ENCODE peak calls at places on chromosomes 13 and 19, in nine cellular contexts. H, C, E, Q, P, K, W, I and M are unnamed samples.

GRCh38 chr19:13712767-13713201 is 51.5 kb upstream of the MRI1 start:
- DNase-seq in W (no peak), C (no peak), P (no peak), Q (peak; percentile 68), I (no peak), E (no peak), K (no peak), H (no peak), M (no peak)

GRCh38 chr13:99227331-99227900 is 26.8 kb downstream of the UBAC2 start:
- DNase-seq in E (no peak), W (peak; percentile 5), C (no peak), H (no peak), K (no peak), I (no peak), P (no peak), Q (no peak), M (no peak)

GRCh38 chr13:79393564-79394249 is 12.3 kb downstream of the RBM26 start:
- DNase-seq in Q (no peak), P (no peak), W (peak; percentile 58), E (no peak), I (no peak), H (peak; percentile 7), C (no peak), K (peak; percentile 15), M (peak; percentile 45)

GRCh38 chr13:62626771-62627170 is 1211.1 kb upstream of the PCDH20 start:
- DNase-seq in Q (peak; percentile 3), C (no peak), K (no peak), E (no peak), I (no peak), P (no peak), H (no peak), W (no peak), M (no peak)

GRCh38 chr13:74438911-74439310 is 304.7 kb upstream of the KLF12 start:
- DNase-seq in E (no peak), W (no peak), I (no peak), Q (no peak), P (no peak), H (no peak), K (no peak), C (no peak), M (no peak)

GRCh38 chr19:5309438-5310204 is 31.0 kb downstream of the PTPRS start:
- DNase-seq in I (peak; percentile 6), C (no peak), P (no peak), E (no peak), Q (no peak), H (no peak), W (no peak), K (no peak), M (no peak)

GRCh38 chr19:8458380-8458779 is 13.6 kb downstream of the HNRNPM start:
- DNase-seq in P (no peak), C (no peak), K (no peak), H (no peak), W (no peak), E (no peak), I (no peak), Q (no peak), M (no peak)

GRCh38 chr13:104773775-104774174 is 1707.6 kb upstream of the SLC10A2 start:
- DNase-seq in Q (peak; percentile 51), E (no peak), I (peak; percentile 70), K (no peak), H (no peak), W (no peak), P (no peak), C (no peak), M (peak; percentile 16)

GRCh38 chr19:16940626-16941025 is 51.8 kb downstream of the F2RL3 start:
- DNase-seq in P (no peak), W (no peak), K (no peak), I (no peak), C (no peak), Q (no peak), H (no peak), E (no peak), M (no peak)

GRCh38 chr19:48405850-48406249 is 12.4 kb downstream of the GRIN2D start:
- DNase-seq in W (no peak), K (no peak), H (no peak), Q (no peak), P (no peak), E (no peak), C (no peak), I (no peak), M (no peak)

GRCh38 chr19:55640043-55640576 is 692 bp upstream of the ZNF580 start:
- DNase-seq in E (no peak), C (peak; percentile 61), W (peak; percentile 73), I (peak; percentile 78), H (peak; percentile 44), Q (peak; percentile 85), P (no peak), K (peak; percentile 80), M (peak; percentile 53)

GRCh38 chr19:39321832-39322176 is 1.1 kb upstream of the LRFN1 start:
- DNase-seq in Q (no peak), P (no peak), H (no peak), C (no peak), E (no peak), W (no peak), K (no peak), I (no peak), M (no peak)

GRCh38 chr13:77222000-77222690 is 104.7 kb downstream of the MYCBP2 start:
- DNase-seq in P (no peak), K (no peak), W (no peak), I (no peak), C (no peak), Q (no peak), E (no peak), H (no peak), M (no peak)

GRCh38 chr13:28375250-28375930 is 119.5 kb downstream of the FLT1 start:
- DNase-seq in C (no peak), K (no peak), I (no peak), W (no peak), P (no peak), Q (no peak), H (no peak), E (no peak), M (no peak)

GRCh38 chr13:44507639-44508038 is 68.5 kb downstream of the TSC22D1 start:
- DNase-seq in K (no peak), E (no peak), C (no peak), P (no peak), H (no peak), I (no peak), W (no peak), Q (no peak), M (no peak)